ENCODE peak calls at places on chromosomes 7 and 10, in six cellular contexts. Q is IMR-90, J is transverse colon, R is body of pancreas, T is suprapubic skin, X is prostate gland. S is an unnamed sample.

GRCh38 chr7:77184990-77185389 is 14.6 kb downstream of the FGL2 start:
- DNase-seq in Q (no peak), J (no peak), R (no peak), T (no peak), X (no peak), S (no peak)

GRCh38 chr10:99013885-99014284 is 221.8 kb downstream of the HPSE2 start:
- DNase-seq in Q (no peak), J (no peak), R (no peak), T (no peak), X (no peak), S (no peak)

GRCh38 chr10:28503114-28503513 is 29.8 kb upstream of the WAC start:
- DNase-seq in Q (no peak), J (peak), R (peak), T (no peak), X (peak), S (no peak)

GRCh38 chr7:21261627-21262564 is 166.0 kb upstream of the SP4 start:
- DNase-seq in Q (peak), J (peak), R (peak), T (no peak), X (no peak), S (no peak)

GRCh38 chr10:124698560-124699470 is 45.4 kb downstream of the FAM53B start:
- DNase-seq in Q (no peak), J (no peak), R (no peak), T (no peak), X (no peak), S (no peak)

GRCh38 chr7:50492770-50493519 is 42.8 kb upstream of the FIGNL1 start:
- DNase-seq in Q (no peak), J (no peak), R (no peak), T (no peak), X (no peak), S (no peak)

GRCh38 chr10:116671274-116671926 is 50.6 kb downstream of the PNLIPRP2 start:
- DNase-seq in Q (peak), J (no peak), R (no peak), T (no peak), X (no peak), S (no peak)

GRCh38 chr7:47670738-47671137 is 88.8 kb upstream of the TNS3 start:
- DNase-seq in Q (no peak), J (peak), R (no peak), T (no peak), X (no peak), S (no peak)

GRCh38 chr10:131062621-131063260 is 248.8 kb downstream of the TCERG1L start:
- DNase-seq in Q (no peak), J (no peak), R (no peak), T (no peak), X (no peak), S (no peak)

GRCh38 chr7:80463272-80463920 is 48.5 kb downstream of the GNAT3 start:
- DNase-seq in Q (peak), J (no peak), R (no peak), T (no peak), X (no peak), S (no peak)

GRCh38 chr10:71494470-71494869 is 97.8 kb downstream of the CDH23 start:
- DNase-seq in Q (no peak), J (no peak), R (no peak), T (no peak), X (no peak), S (no peak)

GRCh38 chr10:71492871-71493270 is 96.2 kb downstream of the CDH23 start:
- DNase-seq in Q (no peak), J (no peak), R (no peak), T (no peak), X (no peak), S (no peak)

GRCh38 chr10:71493741-71494140 is 97.0 kb downstream of the CDH23 start:
- DNase-seq in Q (no peak), J (no peak), R (no peak), T (no peak), X (no peak), S (no peak)

GRCh38 chr10:71496927-71497801 is 100.4 kb downstream of the CDH23 start:
- DNase-seq in Q (no peak), J (no peak), R (no peak), T (no peak), X (no peak), S (no peak)

DNA sequence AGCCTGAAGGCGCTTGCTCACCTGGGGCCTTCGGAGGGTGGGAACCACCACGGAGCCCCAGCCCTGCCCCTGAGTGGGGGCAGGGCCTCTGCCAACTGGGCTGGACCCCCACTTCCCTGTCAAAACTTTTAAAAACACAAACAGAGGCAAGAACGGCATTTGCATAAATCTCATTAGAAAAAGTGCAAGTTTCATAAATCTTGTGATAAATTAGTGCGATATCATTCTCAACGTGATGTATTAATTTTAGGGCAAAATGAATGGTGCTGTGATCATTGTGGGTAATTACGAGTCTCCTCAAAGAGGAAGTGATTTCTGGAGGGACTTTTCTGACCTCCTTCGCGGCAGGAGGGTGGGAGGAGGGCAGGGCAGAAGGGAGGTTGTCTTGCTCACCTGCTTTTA is 98.3 kb downstream of the CDH23 start:
- DNase-seq in Q (no peak), J (no peak), R (no peak), T (no peak), X (no peak), S (no peak)
- H3K27ac ChIP-seq in Q (no peak), J (no peak), R (no peak), T (no peak), X (no peak), S (no peak)

GRCh38 chr10:49418053-49418326 is 22.1 kb upstream of the DRGX start:
- DNase-seq in Q (no peak), J (no peak), R (no peak), T (no peak), X (no peak), S (no peak)

GRCh38 chr10:49415846-49416245 is 20.0 kb upstream of the DRGX start:
- DNase-seq in Q (no peak), J (no peak), R (no peak), T (no peak), X (no peak), S (no peak)

GRCh38 chr10:49418328-49418727 is 22.4 kb upstream of the DRGX start:
- DNase-seq in Q (no peak), J (no peak), R (no peak), T (no peak), X (no peak), S (no peak)

GRCh38 chr10:49417311-49418052 is 21.6 kb upstream of the DRGX start:
- DNase-seq in Q (no peak), J (no peak), R (no peak), T (no peak), X (no peak), S (no peak)

GRCh38 chr10:49419005-49419404 is 23.1 kb upstream of the DRGX start:
- DNase-seq in Q (no peak), J (no peak), R (peak), T (no peak), X (peak), S (no peak)
- TF ChIP-seq CTCF in Q (no peak), J (no peak), R (peak), T (no peak), X (peak), S (no peak)

GRCh38 chr10:986881-987634 is 1.2 kb upstream of the GTPBP4 start:
- DNase-seq in Q (peak), J (no peak), R (no peak), T (peak), X (no peak), S (no peak)

GRCh38 chr10:988667-989545 is 672 bp downstream of the GTPBP4 start:
- DNase-seq in Q (peak), J (no peak), R (no peak), T (peak), X (no peak), S (no peak)

GRCh38 chr10:986137-986825 is 2.0 kb upstream of the GTPBP4 start:
- DNase-seq in Q (peak), J (no peak), R (peak), T (no peak), X (no peak), S (no peak)

GRCh38 chr10:987635-987905 is 664 bp upstream of the GTPBP4 start:
- DNase-seq in Q (peak), J (no peak), R (no peak), T (no peak), X (no peak), S (no peak)

GRCh38 chr10:987906-988666 is at the start of gene GTPBP4:
- DNase-seq in Q (peak), J (peak), R (peak), T (peak), X (peak), S (peak)
- TF ChIP-seq POLR2A in Q (peak), J (peak), R (peak), T (peak), X (peak), S (peak)

DNA sequence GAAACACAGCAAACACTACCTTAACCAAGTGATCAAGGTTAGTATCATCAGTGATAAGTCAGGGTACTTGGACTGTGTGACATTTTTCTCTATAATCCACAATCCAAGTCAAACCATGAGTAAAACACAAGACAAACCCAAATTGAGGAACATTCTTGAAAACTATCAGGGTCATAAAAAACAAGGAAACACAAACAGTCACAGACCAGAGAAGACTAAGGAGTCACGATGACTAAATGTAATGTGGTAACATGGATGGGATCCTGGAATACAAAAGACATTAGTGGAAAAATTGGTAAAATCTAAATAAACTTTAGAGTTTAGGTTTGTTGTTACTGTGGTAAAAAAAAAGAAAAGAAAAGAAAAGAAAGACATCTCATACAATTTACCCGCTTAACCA is 103.8 kb downstream of the ARMH3 start:
- DNase-seq in Q (peak), J (no peak), R (no peak), T (no peak), X (no peak), S (no peak)
- H3K27ac ChIP-seq in Q (no peak), J (no peak), R (no peak), T (no peak), X (no peak), S (no peak)

S was measured in sigmoid colon.